ENCODE peak calls at places on chromosome 18, in ten cellular contexts. G is HCT116, E is GM23338, C is stomach, D is GM12891, W is prostate gland, F is spleen, X is transverse colon, A is endothelial cell of umbilical vein, I is HepG2. R is an unnamed sample.

GRCh38 chr18:32919799-32920198 is 147.0 kb upstream of the KLHL14 start:
- DNase-seq in G (no peak), E (peak; percentile 92), C (peak; percentile 28), D (no peak), W (no peak), F (no peak), X (peak; percentile 8), A (no peak), I (peak; percentile 85), R (no peak)

GRCh38 chr18:42275949-42276730 is 321.1 kb downstream of the PIK3C3 start:
- DNase-seq in G (no peak), E (no peak), C (no peak), D (no peak), W (no peak), F (no peak), X (peak; percentile 36), A (no peak), I (no peak), R (no peak)

GRCh38 chr18:37561986-37562385 is 3.6 kb downstream of the CELF4 start:
- DNase-seq in G (no peak), E (no peak), C (no peak), D (no peak), W (no peak), F (peak; percentile 2), X (no peak), A (no peak), I (no peak), R (no peak)

GRCh38 chr18:50686409-50686808 is 126.5 kb downstream of the MAPK4 start:
- DNase-seq in G (no peak), E (no peak), C (no peak), D (no peak), W (no peak), F (no peak), X (no peak), A (no peak), I (no peak), R (no peak)

GRCh38 chr18:4250141-4250540 is 205.0 kb downstream of the DLGAP1 start:
- DNase-seq in G (no peak), E (no peak), C (no peak), D (no peak), W (no peak), F (no peak), X (no peak), A (no peak), I (no peak), R (no peak)

GRCh38 chr18:23982154-23983071 is 32.1 kb upstream of the TTC39C start:
- DNase-seq in G (no peak), E (peak; percentile 17), C (no peak), D (no peak), W (no peak), F (no peak), X (peak; percentile 48), A (peak; percentile 32), I (no peak), R (peak; percentile 85)

GRCh38 chr18:32893915-32894314 is 121.1 kb upstream of the KLHL14 start:
- DNase-seq in G (no peak), E (peak; percentile 60), C (no peak), D (no peak), W (no peak), F (no peak), X (no peak), A (no peak), I (peak; percentile 45), R (no peak)

GRCh38 chr18:10142496-10143160 is 228.8 kb downstream of the VAPA start:
- DNase-seq in G (no peak), E (no peak), C (no peak), D (no peak), W (no peak), F (no peak), X (no peak), A (peak; percentile 83), I (no peak), R (no peak)

GRCh38 chr18:67608909-67609308 is 92.4 kb upstream of the DSEL start:
- DNase-seq in G (no peak), E (no peak), C (no peak), D (no peak), W (no peak), F (no peak), X (no peak), A (peak; percentile 3), I (no peak), R (no peak)

GRCh38 chr18:12376718-12377555 is at the start of gene AFG3L2:
- DNase-seq in G (peak; percentile 95), E (peak; percentile 99), C (peak; percentile 100), D (peak; percentile 91), W (peak; percentile 100), F (peak; percentile 100), X (peak; percentile 100), A (peak; percentile 100), I (peak; percentile 96), R (peak; percentile 100)

GRCh38 chr18:59874166-59874565 is 25.6 kb upstream of the PMAIP1 start:
- DNase-seq in G (peak; percentile 65), E (no peak), C (no peak), D (no peak), W (no peak), F (no peak), X (no peak), A (peak; percentile 73), I (peak; percentile 13), R (no peak)

GRCh38 chr18:77702686-77703085 is 453.0 kb downstream of the GALR1 start:
- DNase-seq in G (no peak), E (peak; percentile 64), C (no peak), D (no peak), W (peak; percentile 6), F (no peak), X (no peak), A (no peak), I (peak; percentile 10), R (no peak)

GRCh38 chr18:44627245-44627644 is 53.4 kb upstream of the SETBP1 start:
- DNase-seq in G (no peak), E (no peak), C (no peak), D (no peak), W (no peak), F (no peak), X (no peak), A (peak; percentile 33), I (no peak), R (no peak)

GRCh38 chr18:28153485-28154065 is 23.4 kb downstream of the CDH2 start:
- DNase-seq in G (no peak), E (no peak), C (no peak), D (no peak), W (no peak), F (no peak), X (no peak), A (no peak), I (no peak), R (no peak)

GRCh38 chr18:79522451-79523220 is 126.9 kb downstream of the NFATC1 start:
- DNase-seq in G (no peak), E (no peak), C (no peak), D (no peak), W (no peak), F (peak; percentile 84), X (peak; percentile 49), A (no peak), I (no peak), R (peak; percentile 64)

GRCh38 chr18:111292-112014 is 46.9 kb upstream of the USP14 start:
- DNase-seq in G (no peak), E (peak; percentile 79), C (peak; percentile 75), D (peak; percentile 49), W (peak; percentile 56), F (peak; percentile 89), X (peak; percentile 68), A (peak; percentile 64), I (peak; percentile 59), R (peak; percentile 68)

GRCh38 chr18:37565138-37565984 is at the start of gene CELF4:
- DNase-seq in G (no peak), E (peak; percentile 28), C (no peak), D (no peak), W (no peak), F (peak; percentile 74), X (no peak), A (peak; percentile 5), I (no peak), R (peak; percentile 55)

GRCh38 chr18:48330016-48330991 is 78.9 kb downstream of the ZBTB7C start:
- DNase-seq in G (peak; percentile 47), E (no peak), C (no peak), D (no peak), W (peak; percentile 56), F (peak; percentile 43), X (no peak), A (no peak), I (no peak), R (no peak)
- TF ChIP-seq POLR2AphosphoS5 in G (no peak), E (no peak), C (no peak), D (no peak), W (no peak), F (no peak), X (no peak), A (no peak), I (no peak), R (no peak)

DNA sequence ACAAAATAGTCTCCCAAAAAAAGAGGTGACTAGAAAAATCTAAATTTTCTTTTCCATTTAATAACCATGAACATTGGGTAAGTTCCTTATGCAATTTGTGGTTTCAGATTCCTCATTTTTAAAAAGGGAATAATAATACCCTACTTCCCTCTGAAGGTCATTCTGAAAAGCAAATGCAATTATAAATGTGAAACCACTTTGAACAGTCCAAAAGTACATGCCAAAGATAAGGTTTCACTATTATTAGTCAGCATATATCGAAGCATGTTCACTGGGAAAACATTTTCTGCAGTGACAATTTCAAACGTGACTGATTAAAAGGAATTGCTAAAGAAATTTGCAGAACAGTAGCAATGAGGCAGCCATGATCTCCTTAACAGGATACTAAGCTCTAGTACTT is 100.1 kb upstream of the RNF152 start:
- DNase-seq in G (no peak), E (no peak), C (no peak), D (no peak), W (no peak), F (no peak), X (no peak), A (no peak), I (peak; percentile 18), R (no peak)
- TF ChIP-seq POLR2AphosphoS5 in G (no peak), E (no peak), C (no peak), D (no peak), W (no peak), F (no peak), X (no peak), A (no peak), I (no peak), R (no peak)

GRCh38 chr18:13611616-13612110 is 114.7 kb downstream of the FAM210A start:
- DNase-seq in G (no peak), E (peak; percentile 18), C (no peak), D (no peak), W (no peak), F (peak; percentile 80), X (no peak), A (peak; percentile 24), I (no peak), R (peak; percentile 74)
- TF ChIP-seq POLR2AphosphoS5 in G (no peak), E (no peak), C (no peak), D (no peak), W (no peak), F (no peak), X (no peak), A (no peak), I (no peak), R (no peak)

DNA sequence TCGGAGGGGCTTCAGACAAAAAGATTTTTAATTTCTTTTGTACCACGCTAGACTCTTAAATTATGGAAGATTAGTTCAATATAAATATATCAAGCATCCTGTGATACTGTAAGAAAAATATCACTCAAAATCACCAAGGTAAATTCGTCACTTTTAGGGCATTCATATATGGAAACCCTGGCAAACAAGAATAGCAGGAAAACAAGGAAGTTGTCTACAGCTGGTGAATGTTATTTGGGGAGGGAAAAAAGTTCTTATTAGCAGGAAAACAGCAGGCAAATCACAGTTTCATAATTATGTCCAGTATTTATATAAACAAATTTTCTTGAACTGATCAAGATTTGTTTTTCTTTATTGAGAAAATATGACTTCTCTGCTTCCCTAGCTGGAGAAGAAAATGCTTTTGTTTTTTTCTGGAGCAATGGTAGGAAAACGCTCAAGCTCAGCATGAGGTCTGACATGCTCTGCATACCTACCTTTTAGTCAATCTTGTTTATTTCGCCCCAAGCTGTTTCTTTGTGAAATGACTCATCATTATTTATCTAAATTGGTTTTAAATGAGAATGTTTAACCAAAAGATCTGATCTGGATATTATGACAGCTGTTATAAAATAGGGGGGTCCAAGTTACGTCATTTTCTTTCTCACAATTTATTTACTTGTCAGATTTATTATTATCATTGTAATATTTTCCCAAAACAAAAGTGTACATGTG is 14.7 kb downstream of the LINC00305 start:
- DNase-seq in G (no peak), E (peak; percentile 87), C (no peak), D (no peak), W (no peak), F (no peak), X (no peak), A (no peak), I (no peak), R (no peak)
- TF ChIP-seq POLR2AphosphoS5 in G (no peak), E (no peak), C (no peak), D (no peak), W (no peak), F (no peak), X (no peak), A (no peak), I (no peak), R (no peak)

R was measured in sigmoid colon.